ENCODE peak calls at places on chromosomes 5 and 9, in four cellular contexts. C is HCT116, L is NCI-H748 treated with DMSO at 0.1 percent for 48 hours, G is NCI-H1048. T is an unnamed sample.

GRCh38 chr5:126544087-126544740 is 50.8 kb downstream of the ALDH7A1 start:
- DNase-seq in C (peak; percentile 19), L (peak; percentile 27), G (no peak), T (peak; percentile 28)

GRCh38 chr9:118767571-118767970 is 601.7 kb downstream of the BRINP1 start:
- DNase-seq in C (no peak), L (no peak), G (no peak), T (no peak)

GRCh38 chr9:114429488-114429887 is 41.7 kb upstream of the AKNA start:
- DNase-seq in C (no peak), L (no peak), G (no peak), T (no peak)

GRCh38 chr5:56176155-56176798 is 56.9 kb downstream of the ANKRD55 start:
- DNase-seq in C (no peak), L (no peak), G (no peak), T (no peak)

GRCh38 chr5:128534729-128535128 is 3.3 kb downstream of the FBN2 start:
- DNase-seq in C (no peak), L (no peak), G (no peak), T (peak; percentile 45)

GRCh38 chr5:124962735-124963134 is 216.3 kb upstream of the ZNF608 start:
- DNase-seq in C (no peak), L (no peak), G (no peak), T (no peak)

GRCh38 chr5:116970318-116970717 is 395.7 kb upstream of the SEMA6A start:
- DNase-seq in C (no peak), L (peak; percentile 83), G (no peak), T (peak; percentile 74)

GRCh38 chr5:150075233-150075632 is 11.1 kb downstream of the CSF1R start:
- DNase-seq in C (no peak), L (no peak), G (no peak), T (no peak)

GRCh38 chr9:95516736-95517558 is at the start of gene PTCH1:
- DNase-seq in C (no peak), L (no peak), G (no peak), T (no peak)

GRCh38 chr9:99349870-99350269 is 127.8 kb downstream of the SEC61B start:
- DNase-seq in C (no peak), L (no peak), G (no peak), T (no peak)

GRCh38 chr5:133247881-133248642 is 196.2 kb downstream of the HSPA4 start:
- DNase-seq in C (peak; percentile 60), L (no peak), G (no peak), T (peak; percentile 51)

GRCh38 chr9:115673599-115673998 is 480.0 kb upstream of the PAPPA start:
- DNase-seq in C (no peak), L (no peak), G (no peak), T (no peak)

GRCh38 chr5:179237770-179238627 is 107.3 kb downstream of the ADAMTS2 start:
- DNase-seq in C (no peak), L (no peak), G (no peak), T (no peak)

GRCh38 chr9:70971698-70972097 is 149.7 kb downstream of the TRPM3 start:
- DNase-seq in C (no peak), L (no peak), G (no peak), T (no peak)

GRCh38 chr9:35749515-35750255 is 598 bp downstream of the RGP1 start:
- DNase-seq in C (no peak), L (no peak), G (no peak), T (no peak)

GRCh38 chr9:134299883-134300282 is 26.4 kb upstream of the RXRA start:
- DNase-seq in C (no peak), L (no peak), G (no peak), T (no peak)

GRCh38 chr9:132054024-132054423 is 25.6 kb downstream of the MED27 start:
- DNase-seq in C (no peak), L (no peak), G (no peak), T (no peak)

GRCh38 chr9:7879551-7880245 is 80.1 kb upstream of the DMAC1 start:
- DNase-seq in C (no peak), L (no peak), G (no peak), T (peak; percentile 4)

GRCh38 chr5:152632380-152632779 is 227.3 kb upstream of the NMUR2 start:
- DNase-seq in C (no peak), L (no peak), G (no peak), T (no peak)

GRCh38 chr5:114176356-114176755 is 185.5 kb upstream of the KCNN2 start:
- DNase-seq in C (no peak), L (no peak), G (no peak), T (no peak)

GRCh38 chr5:166845044-166845443 is 1446.4 kb upstream of the WWC1 start:
- DNase-seq in C (no peak), L (no peak), G (no peak), T (no peak)

T was measured in SHP77.